ENCODE peak calls at places on chromosomes 3 and 15, in nine cellular contexts. Z is B cell, W is thoracic aorta, M is NCI-H2171, F is T follicular helper cell, D is DMS153, O is brain pericyte, E is GM20000, P is T-cell. L is an unnamed sample.

GRCh38 chr3:123193448-123194101 is 8.2 kb upstream of the SEC22A start:
- DNase-seq in P (no peak), O (no peak), E (no peak), D (no peak), M (no peak), F (no peak), Z (no peak), W (no peak), L (no peak)

GRCh38 chr3:182973047-182973446 is 7.3 kb downstream of the DCUN1D1 start:
- DNase-seq in O (no peak), Z (no peak), F (no peak), P (no peak), E (no peak), W (no peak), M (no peak), D (no peak), L (no peak)

GRCh38 chr3:173552526-173552925 is 155.0 kb downstream of the NLGN1 start:
- DNase-seq in F (no peak), E (no peak), P (no peak), Z (no peak), M (no peak), O (no peak), D (no peak), W (no peak), L (no peak)

GRCh38 chr3:130533247-130533646 is 16.3 kb downstream of the COL6A6 start:
- DNase-seq in M (no peak), E (no peak), D (no peak), F (no peak), Z (no peak), O (no peak), W (no peak), P (no peak), L (no peak)

GRCh38 chr3:102179321-102180290 is 255.2 kb upstream of the ZPLD1 start:
- DNase-seq in E (peak), F (no peak), Z (no peak), O (no peak), M (no peak), D (no peak), P (no peak), W (no peak), L (no peak)

GRCh38 chr3:168894204-168894603 is 769.3 kb downstream of the MECOM start:
- DNase-seq in F (no peak), M (no peak), W (no peak), E (no peak), P (no peak), D (no peak), Z (no peak), O (no peak), L (no peak)

GRCh38 chr15:57647791-57648130 is 56.1 kb downstream of the MYZAP start:
- DNase-seq in Z (no peak), O (no peak), P (no peak), F (no peak), W (no peak), D (no peak), E (no peak), M (no peak), L (no peak)

GRCh38 chr3:121436641-121437040 is 109.1 kb downstream of the POLQ start:
- DNase-seq in M (no peak), W (no peak), P (no peak), O (no peak), E (no peak), F (no peak), Z (no peak), D (no peak), L (no peak)

GRCh38 chr3:134693804-134694203 is 43.0 kb upstream of the KY start:
- DNase-seq in D (no peak), P (no peak), Z (no peak), O (no peak), F (no peak), E (no peak), W (no peak), M (no peak), L (no peak)

GRCh38 chr3:127671523-127672428 is 976 bp upstream of the ABTB1 start:
- DNase-seq in W (no peak), O (no peak), M (no peak), F (peak), P (peak), D (peak), E (peak), Z (peak), L (no peak)

L was measured in WERI-Rb-1.